ENCODE peak calls at places on chromosome 11, in six cellular contexts. B, Y, G, V, C and F are unnamed samples.

GRCh38 chr11:130462101-130462885 is 13.8 kb downstream of the ADAMTS15 start:
- DNase-seq in B (no peak), Y (no peak), G (no peak), V (no peak), C (no peak), F (no peak)

GRCh38 chr11:122441702-122442092 is 213.8 kb upstream of the UBASH3B start:
- DNase-seq in B (no peak), Y (no peak), G (no peak), V (no peak), C (no peak), F (no peak)

GRCh38 chr11:19404787-19405186 is 164.0 kb upstream of the E2F8 start:
- DNase-seq in B (no peak), Y (no peak), G (no peak), V (no peak), C (no peak), F (no peak)

GRCh38 chr11:122897606-122898210 is 15.1 kb downstream of the JHY start:
- DNase-seq in B (no peak), Y (no peak), G (no peak), V (no peak), C (no peak), F (no peak)

GRCh38 chr11:11998091-11998781 is 10.2 kb downstream of the DKK3 start:
- DNase-seq in B (no peak), Y (no peak), G (no peak), V (no peak), C (no peak), F (no peak)

GRCh38 chr11:77147668-77148321 is 19.7 kb downstream of the MYO7A start:
- DNase-seq in B (no peak), Y (peak), G (no peak), V (no peak), C (no peak), F (no peak)

GRCh38 chr11:102367364-102367763 is 20.4 kb downstream of the BIRC2 start:
- DNase-seq in B (no peak), Y (no peak), G (no peak), V (peak), C (no peak), F (no peak)

GRCh38 chr11:111569476-111569875 is 29.0 kb downstream of the LAYN start:
- DNase-seq in B (no peak), Y (no peak), G (no peak), V (no peak), C (no peak), F (no peak)

GRCh38 chr11:37002831-37003230 is 404.8 kb upstream of the RAG2 start:
- DNase-seq in B (no peak), Y (no peak), G (no peak), V (no peak), C (no peak), F (no peak)

GRCh38 chr11:6523253-6523652 is 26.2 kb downstream of the DNHD1 start:
- DNase-seq in B (no peak), Y (no peak), G (no peak), V (no peak), C (no peak), F (no peak)

GRCh38 chr11:71446942-71447688 is 1.1 kb downstream of the DHCR7 start:
- DNase-seq in B (no peak), Y (no peak), G (no peak), V (no peak), C (peak), F (no peak)

GRCh38 chr11:72747456-72747855 is 4.8 kb downstream of the ARAP1 start:
- DNase-seq in B (no peak), Y (no peak), G (no peak), V (no peak), C (no peak), F (no peak)

GRCh38 chr11:23954317-23954716 is 542.5 kb upstream of the LUZP2 start:
- DNase-seq in B (no peak), Y (no peak), G (no peak), V (no peak), C (no peak), F (no peak)

GRCh38 chr11:106827687-106828086 is 190.6 kb downstream of the GUCY1A2 start:
- DNase-seq in B (no peak), Y (no peak), G (no peak), V (no peak), C (no peak), F (no peak)

GRCh38 chr11:61270354-61271070 is 24.6 kb downstream of the VWCE start:
- DNase-seq in B (no peak), Y (no peak), G (no peak), V (no peak), C (no peak), F (peak)

GRCh38 chr11:72039108-72039850 is 40.6 kb downstream of the IL18BP start:
- DNase-seq in B (no peak), Y (no peak), G (no peak), V (peak), C (no peak), F (no peak)

GRCh38 chr11:71420455-71421241 is 27.5 kb downstream of the DHCR7 start:
- DNase-seq in B (peak), Y (peak), G (no peak), V (peak), C (no peak), F (no peak)

GRCh38 chr11:71437399-71437798 is 10.8 kb downstream of the DHCR7 start:
- DNase-seq in B (no peak), Y (no peak), G (no peak), V (no peak), C (no peak), F (no peak)

GRCh38 chr11:102456381-102456780 is 3.8 kb upstream of the TMEM123 start:
- DNase-seq in B (no peak), Y (no peak), G (no peak), V (no peak), C (no peak), F (no peak)

GRCh38 chr11:41289408-41289807 is 170.0 kb downstream of the LRRC4C start:
- DNase-seq in B (peak), Y (no peak), G (no peak), V (no peak), C (no peak), F (no peak)

GRCh38 chr11:115503083-115503885 is 931 bp downstream of the CADM1 start:
- DNase-seq in B (peak), Y (peak), G (no peak), V (peak), C (peak), F (peak)

GRCh38 chr11:21412652-21413383 is 743.4 kb downstream of the NELL1 start:
- DNase-seq in B (peak), Y (no peak), G (no peak), V (no peak), C (no peak), F (no peak)

GRCh38 chr11:84310261-84310660 is 1024.1 kb upstream of the CCDC90B start:
- DNase-seq in B (no peak), Y (no peak), G (no peak), V (no peak), C (no peak), F (no peak)

GRCh38 chr11:123771664-123772063 is 17.3 kb upstream of the OR6X1 start:
- DNase-seq in B (no peak), Y (no peak), G (no peak), V (no peak), C (no peak), F (no peak)

GRCh38 chr11:8018742-8019631 is 31.9 kb downstream of the EIF3F start:
- DNase-seq in B (peak), Y (peak), G (no peak), V (no peak), C (peak), F (peak)

GRCh38 chr11:11577246-11577855 is 44.5 kb downstream of the GALNT18 start:
- DNase-seq in B (no peak), Y (no peak), G (no peak), V (no peak), C (no peak), F (no peak)

GRCh38 chr11:74005721-74006517 is 3.0 kb downstream of the UCP3 start:
- DNase-seq in B (no peak), Y (no peak), G (no peak), V (no peak), C (peak), F (no peak)

GRCh38 chr11:113376156-113376555 is 11.4 kb upstream of the ANKK1 start:
- DNase-seq in B (no peak), Y (no peak), G (no peak), V (no peak), C (no peak), F (peak)

GRCh38 chr11:27004103-27004502 is 10.2 kb downstream of the FIBIN start:
- DNase-seq in B (no peak), Y (no peak), G (no peak), V (no peak), C (no peak), F (no peak)

DNA sequence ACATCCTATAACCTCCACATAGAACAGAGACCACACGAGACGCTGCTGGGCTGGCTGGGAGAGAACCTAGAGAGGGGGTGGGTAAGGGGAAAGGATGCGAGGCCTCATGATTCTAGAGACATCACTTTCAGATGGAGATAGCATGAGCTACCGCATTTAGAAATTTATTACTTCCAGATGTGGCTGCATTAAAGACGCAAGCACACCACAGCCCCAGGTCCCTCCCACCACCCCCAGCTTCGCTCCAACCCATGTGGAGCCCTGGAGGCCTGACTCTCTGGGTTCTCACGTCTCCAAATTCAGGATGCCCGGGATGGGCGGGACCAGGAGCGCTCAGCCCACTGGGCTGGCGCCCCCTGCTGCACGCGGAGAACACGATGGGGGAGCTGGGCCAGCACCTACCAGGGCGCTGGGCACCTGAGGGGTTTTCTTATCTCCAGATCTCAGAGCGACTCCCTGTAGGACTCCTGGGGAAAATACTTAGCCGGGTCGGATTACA is 13.6 kb downstream of the MRPL21 start:
- DNase-seq in B (no peak), Y (peak), G (no peak), V (no peak), C (peak), F (no peak)
- TF ChIP-seq CTCF in B (peak), Y (peak), G (no peak), V (peak), C (no peak), F (peak)

DNA sequence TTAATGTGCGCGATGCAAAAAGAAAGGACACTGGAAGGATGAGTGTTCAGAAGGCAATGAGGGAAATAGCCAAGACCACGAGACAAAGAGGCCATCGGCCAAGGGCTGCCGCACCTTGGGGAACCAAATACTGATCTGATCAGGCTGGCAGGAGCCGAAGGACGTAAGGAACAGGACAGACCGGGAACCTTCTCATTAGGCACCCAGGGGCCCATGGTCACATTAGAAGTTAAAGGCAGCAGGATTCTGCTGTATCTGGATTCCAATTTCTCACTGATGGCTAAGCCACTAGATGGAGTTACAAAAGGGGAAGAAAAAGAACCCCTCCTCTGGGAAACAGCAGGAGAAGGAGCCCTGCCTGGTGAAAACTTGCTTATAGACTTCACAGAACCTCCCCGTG is 28.8 kb upstream of the CPT1A start:
- DNase-seq in B (no peak), Y (no peak), G (no peak), V (no peak), C (no peak), F (no peak)
- TF ChIP-seq CTCF in B (no peak), Y (no peak), G (no peak), V (no peak), C (no peak), F (no peak)

GRCh38 chr11:1233351-1234053 is 10.6 kb downstream of the MUC5B start:
- DNase-seq in B (no peak), Y (no peak), G (no peak), V (no peak), C (peak), F (no peak)
- TF ChIP-seq CTCF in B (no peak), Y (no peak), G (no peak), V (no peak), C (no peak), F (no peak)

DNA sequence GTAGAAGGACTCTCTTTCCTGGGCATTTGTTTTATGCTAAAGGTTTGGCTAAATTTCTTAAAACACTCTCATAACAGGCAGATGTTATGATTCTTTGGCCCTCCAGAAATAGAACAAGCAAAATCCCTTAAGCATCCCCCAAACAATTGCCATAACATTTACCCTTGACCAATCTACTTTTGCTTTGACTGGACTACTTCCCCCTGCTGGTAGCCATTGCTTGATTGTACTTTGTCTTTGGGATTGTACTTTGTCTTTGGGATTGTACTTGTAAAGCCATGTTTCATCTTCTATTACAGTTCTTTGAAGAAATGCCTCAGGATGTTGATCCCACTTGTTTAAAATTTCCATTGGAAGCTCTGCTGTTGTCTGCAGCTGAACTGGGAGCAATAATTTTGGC is 53.3 kb upstream of the GLYAT start:
- DNase-seq in B (no peak), Y (no peak), G (no peak), V (no peak), C (no peak), F (no peak)
- TF ChIP-seq CTCF in B (peak), Y (no peak), G (no peak), V (peak), C (no peak), F (peak)

DNA sequence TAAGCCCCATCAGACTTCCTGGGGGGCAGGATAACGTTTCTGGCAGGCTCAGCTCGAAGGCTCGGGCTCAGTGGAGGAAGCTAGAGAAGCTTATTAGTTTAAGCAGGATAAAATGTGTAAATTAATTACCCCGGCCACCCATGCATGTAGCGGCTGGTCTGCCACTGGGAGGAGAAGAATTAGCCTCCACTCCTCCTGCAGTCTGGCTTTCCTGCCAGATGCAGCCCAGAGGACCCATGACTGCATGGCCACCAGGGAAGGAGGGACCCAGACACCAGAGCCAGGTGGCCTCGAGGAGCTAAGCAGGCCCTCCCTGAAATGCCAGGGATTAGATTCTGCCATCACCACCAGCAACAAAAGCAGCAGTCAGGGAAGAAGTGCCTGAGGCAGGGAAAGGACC is 32.3 kb downstream of the TRIM29 start:
- DNase-seq in B (no peak), Y (no peak), G (no peak), V (no peak), C (no peak), F (no peak)
- TF ChIP-seq CTCF in B (no peak), Y (no peak), G (no peak), V (no peak), C (no peak), F (no peak)

GRCh38 chr11:103542851-103543250 is 433.6 kb downstream of the DYNC2H1 start:
- DNase-seq in B (no peak), Y (no peak), G (no peak), V (no peak), C (no peak), F (no peak)

GRCh38 chr11:103545551-103545950 is 436.3 kb downstream of the DYNC2H1 start:
- DNase-seq in B (no peak), Y (no peak), G (no peak), V (no peak), C (no peak), F (no peak)

GRCh38 chr11:103543456-103543855 is 434.2 kb downstream of the DYNC2H1 start:
- DNase-seq in B (no peak), Y (no peak), G (no peak), V (no peak), C (no peak), F (no peak)

GRCh38 chr11:103546236-103546635 is 437.0 kb downstream of the DYNC2H1 start:
- DNase-seq in B (no peak), Y (no peak), G (no peak), V (no peak), C (no peak), F (no peak)

GRCh38 chr11:103544874-103545273 is 435.6 kb downstream of the DYNC2H1 start:
- DNase-seq in B (no peak), Y (no peak), G (no peak), V (no peak), C (no peak), F (no peak)
- TF ChIP-seq CTCF in B (no peak), Y (no peak), G (no peak), V (no peak), C (no peak), F (no peak)

DNA sequence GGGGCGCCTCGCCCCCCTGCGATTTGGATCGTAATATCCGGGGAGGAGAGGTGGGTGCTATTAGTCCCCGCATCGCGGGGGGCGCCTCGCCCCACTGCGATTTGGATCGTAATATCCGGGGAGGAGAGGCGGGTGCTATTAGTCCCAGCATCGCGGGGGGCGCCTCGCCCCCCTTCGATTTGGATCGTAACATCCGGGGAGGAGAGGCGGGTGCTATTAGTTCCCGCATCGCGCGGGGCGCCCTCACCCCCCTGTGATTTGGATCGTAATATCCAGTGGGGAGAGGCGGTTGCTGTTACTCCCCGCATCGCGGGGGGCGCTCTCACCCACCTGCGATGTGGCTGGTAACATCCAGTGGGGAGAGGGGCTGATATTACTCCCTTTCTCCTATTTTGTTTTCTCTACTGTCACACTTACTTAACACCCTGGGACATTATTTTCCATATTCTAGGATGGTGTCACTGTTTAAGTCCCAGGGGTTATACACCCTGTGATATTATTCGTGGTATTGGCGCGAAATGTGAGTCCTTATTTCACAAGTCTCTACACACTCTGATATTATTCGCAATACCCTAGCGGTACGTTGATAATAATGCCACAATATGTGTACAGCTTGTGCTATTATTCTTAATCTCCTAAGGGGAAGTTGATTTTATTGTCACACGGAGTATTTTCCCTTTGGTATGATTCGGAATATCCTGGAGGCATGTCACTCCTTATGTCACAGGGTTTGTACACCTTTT is 57.8 kb upstream of the ALDH3B2 start:
- DNase-seq in B (no peak), Y (peak), G (no peak), V (peak), C (no peak), F (peak)
- TF ChIP-seq CTCF in B (peak), Y (peak), G (no peak), V (peak), C (no peak), F (peak)